ENCODE peak calls at places on chromosomes 2 and 18, in four cellular contexts. F is IMR-90, D is H1, L is neuronal stem cell. Z is an unnamed sample.
A peak's percentile ranks its signal among the peaks of the same experiment; 100 is the strongest.

GRCh38 chr18:79739440-79739778 is 58.3 kb upstream of the KCNG2 start:
- DNase-seq in F (no peak), D (no peak), L (no peak), Z (no peak)

GRCh38 chr2:204706939-204707338 is 161.7 kb downstream of the PARD3B start:
- DNase-seq in F (peak; percentile 59), D (no peak), L (no peak), Z (no peak)

GRCh38 chr2:36058953-36059352 is 296.6 kb upstream of the CRIM1 start:
- DNase-seq in F (no peak), D (no peak), L (no peak), Z (no peak)

GRCh38 chr2:95346236-95346737 is 49.1 kb downstream of the KCNIP3 start:
- DNase-seq in F (peak; percentile 29), D (no peak), L (peak; percentile 29), Z (peak; percentile 26)

GRCh38 chr2:180203972-180204371 is 196.9 kb upstream of the CWC22 start:
- DNase-seq in F (peak; percentile 80), D (no peak), L (no peak), Z (no peak)

GRCh38 chr2:202237787-202238233 is 587 bp downstream of the SUMO1 start:
- DNase-seq in F (peak; percentile 60), D (no peak), L (peak; percentile 41), Z (peak; percentile 45)

GRCh38 chr2:16140771-16141640 is 200.7 kb downstream of the MYCN start:
- DNase-seq in F (no peak), D (no peak), L (no peak), Z (no peak)

GRCh38 chr2:190182071-190182524 is 119.6 kb upstream of the MSTN start:
- DNase-seq in F (no peak), D (no peak), L (no peak), Z (no peak)

GRCh38 chr2:199468561-199469513 is 11.1 kb upstream of the SATB2 start:
- DNase-seq in F (no peak), D (no peak), L (peak; percentile 38), Z (peak; percentile 69)

GRCh38 chr2:165539985-165540384 is 70.5 kb downstream of the CSRNP3 start:
- DNase-seq in F (no peak), D (no peak), L (no peak), Z (no peak)

GRCh38 chr2:47904903-47905453 is 1.3 kb downstream of the FBXO11 start:
- DNase-seq in F (no peak), D (no peak), L (peak; percentile 41), Z (no peak)

GRCh38 chr18:76364282-76365259 is 130.5 kb downstream of the ZNF516 start:
- DNase-seq in F (no peak), D (no peak), L (no peak), Z (no peak)

GRCh38 chr18:3119401-3120323 is 100.1 kb downstream of the MYOM1 start:
- DNase-seq in F (no peak), D (no peak), L (no peak), Z (no peak)

GRCh38 chr2:222180619-222181018 is 118.2 kb downstream of the PAX3 start:
- DNase-seq in F (no peak), D (no peak), L (no peak), Z (no peak)

GRCh38 chr2:62947403-62947802 is 103.2 kb upstream of the OTX1 start:
- DNase-seq in F (no peak), D (no peak), L (no peak), Z (no peak)

GRCh38 chr2:181309161-181309560 is 148.0 kb upstream of the ITGA4 start:
- DNase-seq in F (no peak), D (no peak), L (no peak), Z (no peak)

GRCh38 chr2:46438794-46439193 is 40.6 kb upstream of the TMEM247 start:
- DNase-seq in F (no peak), D (no peak), L (no peak), Z (no peak)

GRCh38 chr2:109126501-109126860 is 2.5 kb upstream of the SH3RF3 start:
- DNase-seq in F (peak; percentile 92), D (no peak), L (no peak), Z (no peak)

GRCh38 chr18:56285387-56286055 is 352.9 kb downstream of the TXNL1 start:
- DNase-seq in F (peak; percentile 52), D (no peak), L (no peak), Z (no peak)

GRCh38 chr2:106359512-106359911 is 108.7 kb downstream of the RGPD3 start:
- DNase-seq in F (no peak), D (no peak), L (no peak), Z (no peak)

GRCh38 chr18:57624988-57625387 is 3.4 kb upstream of the NARS1 start:
- DNase-seq in F (peak; percentile 52), D (no peak), L (no peak), Z (no peak)

GRCh38 chr18:36835927-36836326 is 7.0 kb downstream of the KIAA1328 start:
- DNase-seq in F (no peak), D (no peak), L (no peak), Z (no peak)

GRCh38 chr2:203664029-203664755 is 42.2 kb upstream of the CD28 start:
- DNase-seq in F (no peak), D (no peak), L (no peak), Z (no peak)

GRCh38 chr2:234304945-234305344 is 191.9 kb downstream of the ARL4C start:
- DNase-seq in F (peak; percentile 43), D (peak; percentile 50), L (peak; percentile 58), Z (peak; percentile 66)

GRCh38 chr18:61980355-61980754 is 87.5 kb upstream of the RNF152 start:
- DNase-seq in F (peak; percentile 26), D (no peak), L (no peak), Z (no peak)

GRCh38 chr2:218605438-218605837 is 2.3 kb upstream of the PLCD4 start:
- DNase-seq in F (peak; percentile 78), D (no peak), L (no peak), Z (no peak)

GRCh38 chr2:177783835-177784448 is 288.6 kb downstream of the PDE11A start:
- DNase-seq in F (peak; percentile 51), D (no peak), L (no peak), Z (no peak)

GRCh38 chr2:110114801-110115200 is 821 bp downstream of the MALL start:
- DNase-seq in F (no peak), D (no peak), L (no peak), Z (no peak)

GRCh38 chr2:81283081-81283480 is 978.5 kb upstream of the LRRTM1 start:
- DNase-seq in F (no peak), D (no peak), L (no peak), Z (no peak)

GRCh38 chr2:19038096-19039015 is 320.1 kb downstream of the OSR1 start:
- DNase-seq in F (peak; percentile 83), D (no peak), L (no peak), Z (no peak)

GRCh38 chr18:13579874-13580273 is 146.5 kb downstream of the FAM210A start:
- DNase-seq in F (no peak), D (no peak), L (no peak), Z (no peak)

GRCh38 chr18:23306842-23307241 is 146.2 kb upstream of the RIOK3 start:
- DNase-seq in F (no peak), D (no peak), L (no peak), Z (no peak)

GRCh38 chr2:191319181-191319580 is 74.0 kb downstream of the MYO1B start:
- DNase-seq in F (peak; percentile 78), D (no peak), L (no peak), Z (no peak)

GRCh38 chr2:64698668-64699444 is 45.1 kb upstream of the SERTAD2 start:
- DNase-seq in F (peak; percentile 94), D (no peak), L (no peak), Z (no peak)

GRCh38 chr2:120394764-120395163 is 48.8 kb downstream of the INHBB start:
- DNase-seq in F (no peak), D (no peak), L (no peak), Z (peak; percentile 26)

GRCh38 chr2:240128608-240129144 is 7.4 kb downstream of the COPS9 start:
- DNase-seq in F (no peak), D (no peak), L (no peak), Z (peak; percentile 12)
- H2AK5ac ChIP-seq in F (no peak overlapping the region), D (no peak overlapping the region), L (no peak overlapping the region), Z (no peak overlapping the region)

DNA sequence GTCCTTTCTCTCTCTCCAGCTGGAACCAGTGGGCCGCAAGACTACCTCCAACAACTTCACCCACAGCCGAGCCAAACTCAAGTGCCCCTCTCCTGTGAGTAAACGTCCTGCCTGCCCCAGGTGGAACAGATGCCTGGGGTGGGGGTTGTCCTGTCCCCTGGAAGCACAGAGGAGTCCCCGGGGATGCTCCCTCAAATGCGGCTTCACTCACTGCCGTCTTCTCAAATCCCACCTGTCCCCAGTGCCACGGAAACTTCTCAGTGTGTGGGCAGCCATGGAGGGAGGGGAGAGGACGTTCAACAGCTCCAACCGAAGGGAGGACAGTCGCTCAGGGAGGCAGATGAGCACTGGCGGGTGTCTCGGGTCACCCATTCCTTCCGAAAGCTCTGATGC is 110.7 kb upstream of the PPP1CB start:
- DNase-seq in F (no peak), D (no peak), L (no peak), Z (no peak)
- H3K14ac ChIP-seq in F (no peak overlapping the region), D (no peak overlapping the region), L (no peak overlapping the region), Z (no peak overlapping the region)

GRCh38 chr2:42493468-42493884 is 306 bp downstream of the KCNG3 start:
- DNase-seq in F (no peak), D (no peak), L (no peak), Z (no peak)

GRCh38 chr2:42494434-42495233 is 852 bp upstream of the KCNG3 start:
- DNase-seq in F (peak; percentile 75), D (peak; percentile 88), L (peak; percentile 80), Z (peak; percentile 93)

GRCh38 chr2:42495611-42496010 is 1.8 kb upstream of the KCNG3 start:
- DNase-seq in F (no peak), D (no peak), L (no peak), Z (no peak)

GRCh38 chr2:42493885-42494433 is at the start of gene KCNG3:
- DNase-seq in F (peak; percentile 12), D (no peak), L (peak; percentile 70), Z (peak; percentile 79)

GRCh38 chr2:42495234-42495581 is 1.4 kb upstream of the KCNG3 start:
- DNase-seq in F (no peak), D (no peak), L (no peak), Z (no peak)
- H3K9ac ChIP-seq in F (no peak overlapping the region), D (no peak overlapping the region), L (no peak overlapping the region), Z (no peak overlapping the region)

DNA sequence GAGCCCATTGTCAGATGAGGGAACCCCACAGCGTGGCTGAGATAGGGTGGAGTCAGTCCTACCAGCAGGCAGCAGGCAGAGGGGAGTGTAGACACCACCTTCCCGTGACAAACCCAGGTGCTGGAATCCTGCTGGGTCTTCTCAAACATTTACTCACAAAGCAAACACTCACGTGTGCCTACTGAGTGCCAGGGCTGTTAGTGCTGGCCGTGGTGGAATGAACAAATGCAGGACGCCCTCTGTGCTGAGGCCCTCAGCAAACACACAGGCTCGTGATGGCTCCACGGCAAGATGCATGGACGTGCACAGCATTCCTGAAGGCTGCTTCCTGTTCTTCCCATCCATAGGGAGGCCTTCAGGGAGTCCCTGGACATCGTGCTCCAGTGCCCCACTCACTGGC is 181.6 kb upstream of the TPO start:
- DNase-seq in F (no peak), D (no peak), L (no peak), Z (no peak)
- H2AK5ac ChIP-seq in F (no peak overlapping the region), D (no peak overlapping the region), L (no peak overlapping the region), Z (no peak overlapping the region)

Z was measured in H9.